ENCODE peak calls at places on chromosomes 11 and 22, in four cellular contexts. M is A549, F is heart right ventricle, Z is gastrocnemius medialis. Y is an unnamed sample.

GRCh38 chr11:27497284-27497866 is 9.2 kb downstream of the LIN7C start:
- DNase-seq in M (no peak), F (no peak), Z (no peak), Y (no peak)

GRCh38 chr11:19714387-19715363 is 2.0 kb downstream of the NAV2 start:
- DNase-seq in M (no peak), F (peak; percentile 81), Z (peak; percentile 37), Y (peak; percentile 79)

GRCh38 chr22:41919357-41920224 is 4.7 kb upstream of the SHISA8 start:
- DNase-seq in M (no peak), F (peak; percentile 67), Z (no peak), Y (no peak)

GRCh38 chr11:116851631-116852030 is 14.2 kb upstream of the APOA1 start:
- DNase-seq in M (no peak), F (no peak), Z (no peak), Y (peak; percentile 66)

GRCh38 chr11:87879118-87879517 is 296.1 kb downstream of the RAB38 start:
- DNase-seq in M (no peak), F (no peak), Z (no peak), Y (no peak)

GRCh38 chr11:48022445-48022844 is 42.1 kb downstream of the PTPRJ start:
- DNase-seq in M (no peak), F (no peak), Z (no peak), Y (no peak)

GRCh38 chr22:36636916-36637315 is 66.6 kb downstream of the CACNG2 start:
- DNase-seq in M (no peak), F (no peak), Z (no peak), Y (no peak)

GRCh38 chr22:36773935-36774334 is 2.0 kb downstream of the IFT27 start:
- DNase-seq in M (peak; percentile 35), F (no peak), Z (no peak), Y (no peak)

GRCh38 chr11:72580648-72580950 is 93.6 kb downstream of the PDE2A start:
- DNase-seq in M (no peak), F (no peak), Z (no peak), Y (no peak)

GRCh38 chr11:126772267-126772666 is 228.3 kb downstream of the KIRREL3 start:
- DNase-seq in M (no peak), F (no peak), Z (no peak), Y (no peak)

GRCh38 chr11:8288824-8289223 is 25.1 kb upstream of the LMO1 start:
- DNase-seq in M (no peak), F (no peak), Z (no peak), Y (no peak)

GRCh38 chr22:48822278-48823233 is 1005.1 kb downstream of the BRD1 start:
- DNase-seq in M (no peak), F (no peak), Z (no peak), Y (no peak)

GRCh38 chr11:109285465-109285864 is 136.5 kb upstream of the C11orf87 start:
- DNase-seq in M (no peak), F (no peak), Z (no peak), Y (no peak)

GRCh38 chr11:91947215-91947614 is 277.4 kb upstream of the FAT3 start:
- DNase-seq in M (no peak), F (no peak), Z (peak; percentile 12), Y (peak; percentile 49)

GRCh38 chr11:5891216-5891800 is 1.7 kb upstream of the OR52E5 start:
- DNase-seq in M (peak; percentile 2), F (no peak), Z (no peak), Y (no peak)

GRCh38 chr11:106697058-106697457 is 321.2 kb downstream of the GUCY1A2 start:
- DNase-seq in M (no peak), F (no peak), Z (no peak), Y (no peak)

GRCh38 chr11:60345489-60345888 is 18.4 kb downstream of the MS4A6E start:
- DNase-seq in M (no peak), F (peak; percentile 19), Z (no peak), Y (no peak)

GRCh38 chr11:75801362-75802021 is 13.5 kb upstream of the UVRAG start:
- DNase-seq in M (no peak), F (no peak), Z (peak; percentile 39), Y (peak; percentile 44)

GRCh38 chr11:117585631-117586030 is 211.4 kb downstream of the DSCAML1 start:
- DNase-seq in M (no peak), F (no peak), Z (no peak), Y (no peak)

GRCh38 chr11:10909141-10909883 is 51.5 kb upstream of the ZBED5 start:
- DNase-seq in M (no peak), F (no peak), Z (no peak), Y (no peak)

GRCh38 chr11:76524461-76524860 is 79.6 kb downstream of the EMSY start:
- DNase-seq in M (no peak), F (no peak), Z (no peak), Y (no peak)

GRCh38 chr11:66708026-66708579 is 20.9 kb downstream of the SPTBN2 start:
- DNase-seq in M (no peak), F (no peak), Z (no peak), Y (no peak)

GRCh38 chr11:121420398-121420797 is 31.7 kb upstream of the SORL1 start:
- DNase-seq in M (no peak), F (no peak), Z (no peak), Y (no peak)

GRCh38 chr11:127017482-127017881 is 16.9 kb upstream of the KIRREL3 start:
- DNase-seq in M (peak; percentile 64), F (no peak), Z (no peak), Y (no peak)

GRCh38 chr11:24496728-24497396 is at the start of gene LUZP2:
- DNase-seq in M (no peak), F (no peak), Z (no peak), Y (peak; percentile 64)

GRCh38 chr22:48722661-48723060 is 1105.0 kb downstream of the BRD1 start:
- DNase-seq in M (no peak), F (no peak), Z (no peak), Y (peak; percentile 10)

GRCh38 chr22:44304354-44304753 is 8.4 kb downstream of the SHISAL1 start:
- DNase-seq in M (no peak), F (no peak), Z (no peak), Y (no peak)

GRCh38 chr22:49398646-49399045 is 429.0 kb downstream of the BRD1 start:
- DNase-seq in M (no peak), F (no peak), Z (no peak), Y (no peak)

GRCh38 chr22:32511274-32511673 is 36.7 kb downstream of the FBXO7 start:
- DNase-seq in M (no peak), F (no peak), Z (no peak), Y (no peak)

GRCh38 chr22:29377979-29378378 is 10.4 kb downstream of the AP1B1 start:
- DNase-seq in M (no peak), F (no peak), Z (no peak), Y (no peak)

GRCh38 chr11:43575931-43576833 is 104.4 kb upstream of the HSD17B12 start:
- DNase-seq in M (no peak), F (no peak), Z (no peak), Y (no peak)

GRCh38 chr11:20022363-20023081 is 137.8 kb downstream of the DBX1 start:
- DNase-seq in M (peak; percentile 33), F (no peak), Z (no peak), Y (no peak)

GRCh38 chr11:46529086-46529905 is 64.5 kb downstream of the AMBRA1 start:
- DNase-seq in M (peak; percentile 89), F (peak; percentile 71), Z (peak; percentile 36), Y (no peak)

GRCh38 chr11:118927554-118928107 is 1.9 kb upstream of the BCL9L start:
- DNase-seq in M (no peak), F (no peak), Z (no peak), Y (no peak)

GRCh38 chr11:72821920-72822799 is 7.9 kb downstream of the ATG16L2 start:
- DNase-seq in M (peak; percentile 94), F (peak; percentile 88), Z (peak; percentile 88), Y (peak; percentile 73)

GRCh38 chr11:120807414-120808150 is 216.3 kb upstream of the TBCEL start:
- DNase-seq in M (peak; percentile 78), F (no peak), Z (no peak), Y (no peak)

GRCh38 chr11:15667127-15667725 is 552.5 kb downstream of the INSC start:
- DNase-seq in M (no peak), F (no peak), Z (no peak), Y (no peak)

GRCh38 chr11:127454856-127455255 is 454.3 kb upstream of the KIRREL3 start:
- DNase-seq in M (no peak), F (no peak), Z (no peak), Y (no peak)

DNA sequence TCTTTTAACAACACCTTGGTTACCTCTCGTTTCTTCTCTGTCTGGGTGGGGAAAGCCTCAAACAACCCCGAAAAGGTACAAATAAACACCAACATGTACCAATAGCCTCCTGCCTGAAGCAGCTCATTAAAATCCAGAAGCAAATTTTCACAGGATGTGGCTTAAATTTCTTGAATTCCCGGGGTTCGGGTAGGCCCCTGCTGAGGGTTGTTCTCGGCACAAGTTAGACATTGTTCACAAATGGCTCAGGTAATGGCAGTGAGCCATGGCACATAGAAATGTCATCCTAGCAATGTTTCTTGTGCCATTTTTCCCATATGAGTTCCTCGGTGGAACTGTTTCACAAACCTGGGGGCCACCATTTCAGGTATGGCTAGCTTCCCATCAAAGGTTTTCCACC is 19.7 kb upstream of the GLYATL1 start:
- DNase-seq in M (no peak), F (no peak), Z (no peak), Y (no peak)
- TF ChIP-seq CTCF in M (no peak), F (no peak), Z (no peak), Y (no peak)

DNA sequence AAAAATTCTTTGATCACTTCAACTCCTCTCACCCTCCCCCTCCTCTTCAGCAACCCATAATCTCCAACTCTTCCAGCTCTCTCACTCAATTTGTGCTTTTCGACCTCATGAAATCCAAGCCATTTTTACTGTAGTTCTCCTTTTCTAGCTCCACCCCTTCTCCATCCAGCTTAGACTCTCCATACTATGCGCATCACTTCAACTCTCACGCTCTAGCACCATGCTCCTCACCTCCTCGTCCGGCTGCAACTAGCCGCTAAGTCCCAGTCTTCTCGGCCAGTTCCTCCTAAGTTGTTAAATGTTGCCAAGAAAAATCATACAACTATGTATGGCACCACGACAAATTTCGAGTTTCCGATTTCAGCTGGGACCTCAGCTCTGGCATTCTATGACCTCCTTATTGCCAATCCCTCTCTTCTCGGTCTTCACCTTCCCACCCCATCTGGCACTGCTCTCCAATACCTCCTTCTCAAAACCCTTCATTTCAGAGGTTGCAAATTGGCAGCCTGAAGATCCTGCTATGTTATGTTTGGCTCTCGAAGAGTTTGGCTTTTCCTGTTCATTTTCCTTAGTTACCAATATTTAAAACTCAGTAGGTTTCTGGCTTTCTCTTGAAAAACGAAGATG is 1.1 kb downstream of the ZNF70 start:
- DNase-seq in M (no peak), F (no peak), Z (no peak), Y (no peak)
- H3K4me3 ChIP-seq in M (peak overlapping the region; percentile 97), F (peak overlapping the region; percentile 96), Z (peak overlapping the region; percentile 80), Y (peak overlapping the region; percentile 65)

DNA sequence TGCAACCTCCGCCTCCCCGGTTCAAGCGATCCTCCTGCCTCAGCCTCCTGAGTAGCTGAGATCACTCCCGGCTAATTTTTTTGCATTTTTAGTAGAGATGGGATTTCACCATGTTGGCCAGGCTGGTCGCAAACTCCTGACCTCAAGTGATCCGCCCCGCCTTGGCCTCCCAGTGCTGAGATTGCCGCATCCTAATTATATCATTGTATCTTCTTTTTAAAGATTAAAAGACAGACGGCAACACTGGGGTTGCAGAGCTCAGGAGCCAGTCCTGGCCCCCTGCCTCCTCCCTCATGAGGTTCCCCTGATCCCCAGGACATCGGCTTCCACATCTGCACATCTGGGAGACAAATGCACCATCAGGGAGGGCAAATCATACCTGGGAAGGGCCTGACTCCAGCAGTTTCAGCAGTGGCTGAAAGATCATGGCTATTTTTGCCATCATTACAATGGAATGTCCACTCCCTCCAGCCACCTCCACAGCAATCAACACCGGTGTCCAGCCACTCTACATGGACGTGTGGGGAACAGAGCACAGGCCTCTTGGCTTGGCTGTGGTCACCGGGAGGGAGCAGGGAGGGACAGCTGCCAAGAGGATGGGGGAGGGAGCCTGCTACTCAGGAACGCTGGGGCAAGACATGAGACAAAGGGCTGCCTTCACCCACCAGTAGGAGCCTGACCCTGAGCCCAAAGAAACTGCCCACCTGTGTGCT is 9.2 kb upstream of the CELSR1 start:
- DNase-seq in M (no peak), F (peak; percentile 85), Z (no peak), Y (no peak)
- H3K27ac ChIP-seq in M (peak overlapping the region; percentile 81), F (peak overlapping the region; percentile 99), Z (no peak overlapping the region), Y (peak overlapping the region; percentile 56)

GRCh38 chr11:86275493-86276370 is 26.3 kb upstream of the HIKESHI start:
- DNase-seq in M (no peak), F (no peak), Z (no peak), Y (no peak)
- TF ChIP-seq CTCF in M (no peak), F (no peak), Z (no peak), Y (no peak)

Y was measured in tibial artery.